ENCODE peak calls at places on chromosomes 7 and 10, in five cellular contexts. D, R, A, C and F are unnamed samples.

GRCh38 chr10:121490906-121491519 is 107.2 kb downstream of the FGFR2 start:
- DNase-seq in R (no peak), D (peak; percentile 84), A (no peak), C (no peak), F (no peak)

GRCh38 chr10:89515031-89515841 is 20.2 kb downstream of the SLC16A12 start:
- DNase-seq in C (no peak), R (no peak), A (no peak), D (no peak), F (no peak)

GRCh38 chr7:108142675-108143259 is 12.6 kb upstream of the LAMB4 start:
- DNase-seq in R (no peak), C (no peak), D (no peak), A (no peak), F (no peak)

GRCh38 chr7:81925530-81925929 is 155.7 kb upstream of the HGF start:
- DNase-seq in R (no peak), D (no peak), C (no peak), A (no peak), F (no peak)

GRCh38 chr10:48453451-48454301 is 147.2 kb downstream of the MAPK8 start:
- DNase-seq in C (no peak), R (no peak), D (no peak), A (no peak), F (no peak)

GRCh38 chr10:13201132-13201531 is 33.0 kb downstream of the UCMA start:
- DNase-seq in C (no peak), D (no peak), A (no peak), R (no peak), F (no peak)

GRCh38 chr7:47498229-47499056 is 83.5 kb downstream of the TNS3 start:
- DNase-seq in A (no peak), C (no peak), D (peak; percentile 65), R (no peak), F (no peak)

GRCh38 chr10:89342219-89342966 is 14.6 kb downstream of the IFIT3 start:
- DNase-seq in D (peak; percentile 80), A (peak; percentile 64), R (no peak), C (peak; percentile 55), F (no peak)

GRCh38 chr7:21426286-21426957 is 1.5 kb upstream of the SP4 start:
- DNase-seq in D (no peak), A (no peak), R (no peak), C (no peak), F (no peak)

GRCh38 chr7:145478551-145478950 is 638.0 kb upstream of the CNTNAP2 start:
- DNase-seq in A (no peak), R (no peak), C (no peak), D (no peak), F (no peak)

GRCh38 chr7:98617051-98617959 is at the start of gene NPTX2:
- DNase-seq in C (peak; percentile 53), A (no peak), R (no peak), D (no peak), F (no peak)